ENCODE peak calls at places on chromosomes 6 and 20, in six cellular contexts. M is CD8-positive, alpha-beta T cell; B is right cardiac atrium; P is fibroblast of mammary gland; X is AG09309; D is stomach. C is an unnamed sample.

GRCh38 chr6:20400476-20401402 is 940 bp upstream of the E2F3 start:
- DNase-seq in M (peak; percentile 43), B (peak; percentile 67), P (peak; percentile 24), X (no peak), D (no peak), C (peak; percentile 31)

GRCh38 chr6:45538636-45539035 is 160.9 kb upstream of the SUPT3H start:
- DNase-seq in M (no peak), B (no peak), P (peak; percentile 75), X (no peak), D (no peak), C (no peak)

GRCh38 chr6:39998126-39998525 is 63.9 kb upstream of the MOCS1 start:
- DNase-seq in M (no peak), B (no peak), P (no peak), X (no peak), D (no peak), C (no peak)

GRCh38 chr6:75802366-75802765 is 53.3 kb downstream of the MYO6 start:
- DNase-seq in M (no peak), B (no peak), P (peak; percentile 25), X (no peak), D (no peak), C (no peak)

GRCh38 chr6:41698350-41698781 is 37.0 kb downstream of the TFEB start:
- DNase-seq in M (no peak), B (no peak), P (peak; percentile 91), X (peak; percentile 87), D (no peak), C (no peak)

GRCh38 chr20:31849306-31849930 is 4.0 kb upstream of the FOXS1 start:
- DNase-seq in M (no peak), B (no peak), P (no peak), X (no peak), D (peak; percentile 85), C (peak; percentile 89)

GRCh38 chr6:79261666-79262065 is 27.2 kb upstream of the HMGN3 start:
- DNase-seq in M (no peak), B (no peak), P (no peak), X (no peak), D (no peak), C (no peak)

GRCh38 chr6:41967312-41968287 is 26.0 kb upstream of the CCND3 start:
- DNase-seq in M (no peak), B (no peak), P (peak; percentile 56), X (no peak), D (no peak), C (no peak)

DNA sequence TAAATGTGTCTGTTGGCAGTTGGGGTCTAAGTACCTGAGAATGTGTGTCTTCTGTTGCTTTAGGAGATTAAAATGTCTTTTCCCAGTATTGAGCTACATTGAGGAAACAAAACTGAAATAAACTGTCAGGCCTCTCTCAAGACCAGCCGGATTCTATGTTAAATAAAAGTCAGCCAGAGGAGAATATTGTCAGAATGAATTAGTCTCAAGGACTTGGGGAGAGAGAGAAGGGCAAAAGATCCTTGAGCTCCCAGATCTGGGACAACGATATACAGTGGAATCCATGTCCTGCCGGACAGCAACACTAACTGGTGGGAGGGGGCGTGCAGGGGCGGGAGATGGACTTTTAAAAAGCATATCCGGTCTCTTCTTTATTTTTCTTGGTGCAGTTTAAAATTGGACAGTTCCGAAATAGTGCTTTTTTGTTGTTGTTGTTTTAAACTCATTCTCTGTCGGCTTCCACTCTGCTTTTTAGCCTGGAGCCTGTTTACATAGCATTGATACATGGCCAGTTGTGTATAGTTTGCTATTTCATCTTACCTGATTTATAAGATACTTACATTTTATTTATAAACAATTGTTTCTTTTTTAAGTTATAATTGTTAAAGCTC is 3.3 kb upstream of the TBX18 start:
- DNase-seq in M (no peak), B (no peak), P (no peak), X (no peak), D (no peak), C (no peak)
- H3K4me3 ChIP-seq in M (no peak overlapping the region), B (no peak overlapping the region), P (no peak overlapping the region), X (no peak overlapping the region), D (no peak overlapping the region), C (no peak overlapping the region)

GRCh38 chr6:7540595-7540994 is 876 bp upstream of the DSP start:
- DNase-seq in M (no peak), B (peak; percentile 37), P (peak; percentile 24), X (no peak), D (peak; percentile 43), C (no peak)
- H3K4me3 ChIP-seq in M (no peak overlapping the region), B (peak overlapping the region; percentile 70), P (peak overlapping the region; percentile 56), X (peak overlapping the region; percentile 78), D (peak overlapping the region; percentile 59), C (no peak overlapping the region)

GRCh38 chr20:50541606-50542041 is 31.4 kb downstream of the PTPN1 start:
- DNase-seq in M (no peak), B (no peak), P (no peak), X (no peak), D (no peak), C (no peak)

GRCh38 chr20:50543326-50543725 is 33.1 kb downstream of the PTPN1 start:
- DNase-seq in M (no peak), B (no peak), P (no peak), X (no peak), D (no peak), C (no peak)

GRCh38 chr20:50537546-50538201 is 27.5 kb downstream of the PTPN1 start:
- DNase-seq in M (no peak), B (no peak), P (no peak), X (no peak), D (no peak), C (no peak)

GRCh38 chr20:50538276-50538675 is 28.1 kb downstream of the PTPN1 start:
- DNase-seq in M (no peak), B (no peak), P (no peak), X (no peak), D (no peak), C (no peak)

DNA sequence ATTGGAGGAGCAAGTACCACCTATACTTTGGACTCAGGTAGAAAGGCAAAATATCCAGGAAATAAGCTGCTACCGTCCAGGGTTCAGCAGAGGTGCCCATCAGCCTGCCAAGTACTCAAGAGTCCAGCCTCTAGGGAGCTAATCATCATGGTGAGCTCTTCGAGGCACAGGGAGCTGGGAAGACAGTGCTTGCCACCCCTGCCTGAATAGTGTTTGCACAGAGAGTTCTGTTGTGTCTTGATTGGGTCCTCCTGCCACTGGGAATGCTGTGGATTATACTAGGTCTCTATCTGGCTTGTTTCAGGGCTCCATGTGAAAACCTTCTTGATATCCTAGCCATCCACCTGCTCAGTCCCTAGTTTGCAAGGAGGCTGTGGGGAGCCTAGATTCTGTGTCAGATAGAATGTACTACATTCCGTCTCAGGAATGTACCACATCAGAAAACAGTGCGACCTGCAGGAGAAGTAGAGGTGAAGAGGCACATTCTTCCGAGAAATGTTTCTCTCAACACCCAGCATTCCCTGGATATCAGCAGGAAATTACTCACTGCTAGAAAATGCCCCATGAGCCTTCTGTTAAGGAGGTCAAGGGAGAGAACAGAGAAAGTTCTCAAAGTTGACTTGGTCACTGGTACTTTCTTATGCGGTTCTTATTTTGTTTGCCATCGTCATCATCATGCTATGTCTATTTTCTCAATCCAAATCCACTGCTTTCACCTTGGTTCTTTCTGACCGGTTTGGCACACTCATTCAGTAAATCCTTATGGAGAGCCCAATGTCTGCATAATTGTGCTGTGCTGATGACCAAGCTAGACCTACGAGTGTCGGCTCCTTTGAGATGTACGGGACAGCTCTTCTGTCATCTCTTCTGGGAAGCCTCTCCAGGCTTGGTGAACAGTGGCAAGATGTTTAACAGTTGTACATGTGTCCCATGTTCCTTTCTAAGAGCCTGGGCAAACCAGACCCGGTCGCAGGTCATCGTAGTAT is 30.7 kb downstream of the PTPN1 start:
- DNase-seq in M (no peak), B (no peak), P (peak; percentile 81), X (no peak), D (no peak), C (no peak)
- H3K4me3 ChIP-seq in M (no peak overlapping the region), B (no peak overlapping the region), P (no peak overlapping the region), X (no peak overlapping the region), D (no peak overlapping the region), C (no peak overlapping the region)

GRCh38 chr6:111551521-111552231 is 54.0 kb downstream of the TRAF3IP2 start:
- DNase-seq in M (no peak), B (no peak), P (no peak), X (no peak), D (peak; percentile 87), C (peak; percentile 90)
- H3K4me3 ChIP-seq in M (no peak overlapping the region), B (no peak overlapping the region), P (no peak overlapping the region), X (no peak overlapping the region), D (no peak overlapping the region), C (no peak overlapping the region)

GRCh38 chr6:27213544-27214125 is 33.9 kb upstream of the PRSS16 start:
- DNase-seq in M (no peak), B (no peak), P (peak; percentile 66), X (no peak), D (no peak), C (no peak)
- H3K4me3 ChIP-seq in M (no peak overlapping the region), B (no peak overlapping the region), P (peak overlapping the region; percentile 65), X (no peak overlapping the region), D (no peak overlapping the region), C (no peak overlapping the region)

GRCh38 chr6:35213161-35213823 is 464 bp upstream of the SCUBE3 start:
- DNase-seq in M (no peak), B (no peak), P (no peak), X (no peak), D (no peak), C (no peak)
- H3K4me3 ChIP-seq in M (peak overlapping the region; percentile 45), B (peak overlapping the region; percentile 57), P (peak overlapping the region; percentile 36), X (peak overlapping the region; percentile 75), D (peak overlapping the region; percentile 59), C (peak overlapping the region; percentile 8)